ENCODE peak calls at places on chromosomes 1 and 21, in ten cellular contexts. O, P, V, H, M, Y, K, N, A and E are unnamed samples.

GRCh38 chr21:46173573-46173972 is 10.7 kb downstream of the SPATC1L start:
- DNase-seq in P (no peak), A (no peak), K (no peak), Y (no peak), H (no peak), N (no peak), O (no peak), M (peak; percentile 7), V (no peak), E (no peak)

GRCh38 chr1:224632381-224632871 is 16.3 kb downstream of the CNIH3 start:
- DNase-seq in V (peak; percentile 91), H (no peak), N (no peak), O (no peak), M (no peak), K (peak; percentile 67), A (no peak), P (no peak), Y (peak; percentile 89), E (no peak)

GRCh38 chr1:242017580-242018233 is 18.8 kb upstream of the MAP1LC3C start:
- DNase-seq in A (peak; percentile 67), N (peak; percentile 49), V (peak; percentile 21), P (peak; percentile 73), H (peak; percentile 54), K (no peak), Y (peak; percentile 32), M (peak; percentile 22), O (peak; percentile 65), E (peak; percentile 75)

GRCh38 chr1:164560504-164560903 is 1.5 kb downstream of the PBX1 start:
- DNase-seq in H (no peak), K (no peak), V (no peak), O (no peak), P (no peak), M (no peak), A (no peak), N (no peak), Y (peak; percentile 32), E (no peak)

GRCh38 chr1:234759888-234760287 is 149.9 kb upstream of the IRF2BP2 start:
- DNase-seq in V (no peak), K (no peak), Y (no peak), M (no peak), O (no peak), N (no peak), H (no peak), A (no peak), P (no peak), E (no peak)

GRCh38 chr1:162861101-162861500 is at the start of gene CCDC190:
- DNase-seq in M (peak; percentile 44), P (no peak), K (no peak), H (no peak), O (no peak), N (peak; percentile 31), A (peak; percentile 12), Y (peak; percentile 35), V (no peak), E (no peak)

GRCh38 chr1:116488052-116488451 is 82.8 kb downstream of the CD58 start:
- DNase-seq in Y (no peak), M (no peak), P (no peak), K (no peak), O (no peak), N (no peak), V (no peak), H (no peak), A (no peak), E (no peak)

GRCh38 chr21:45455321-45456013 is 50.5 kb downstream of the COL18A1 start:
- DNase-seq in Y (peak; percentile 52), V (no peak), M (no peak), P (no peak), H (no peak), A (no peak), K (no peak), N (no peak), O (no peak), E (no peak)

GRCh38 chr1:204828352-204828850 is 42.3 kb upstream of the NFASC start:
- DNase-seq in Y (no peak), A (peak; percentile 86), H (no peak), M (peak; percentile 78), K (peak; percentile 62), O (peak; percentile 75), N (peak; percentile 89), V (peak; percentile 2), P (peak; percentile 62), E (peak; percentile 46)

GRCh38 chr1:224256642-224257041 is 73.3 kb downstream of the NVL start:
- DNase-seq in O (no peak), V (no peak), K (no peak), P (no peak), M (no peak), H (no peak), A (no peak), N (peak; percentile 34), Y (no peak), E (no peak)

GRCh38 chr21:29403922-29404538 is 105.3 kb downstream of the BACH1 start:
- DNase-seq in V (no peak), N (no peak), M (no peak), K (no peak), H (peak; percentile 79), Y (no peak), O (no peak), P (no peak), A (no peak), E (no peak)

GRCh38 chr21:29441651-29442050 is 142.9 kb downstream of the BACH1 start:
- DNase-seq in A (no peak), Y (peak; percentile 13), N (no peak), K (no peak), H (no peak), O (no peak), P (no peak), M (no peak), V (no peak), E (no peak)

GRCh38 chr1:201226859-201227488 is 36.4 kb downstream of the IGFN1 start:
- DNase-seq in H (peak; percentile 25), V (no peak), K (no peak), Y (no peak), P (no peak), A (no peak), M (no peak), O (no peak), N (peak; percentile 27), E (peak; percentile 15)

GRCh38 chr1:169102567-169102966 is 3.9 kb upstream of the ATP1B1 start:
- DNase-seq in V (peak; percentile 75), Y (peak; percentile 88), N (no peak), K (peak; percentile 66), A (peak; percentile 77), O (peak; percentile 25), P (no peak), M (no peak), H (no peak), E (no peak)

GRCh38 chr1:45299981-45300668 is 26.6 kb upstream of the HPDL start:
- DNase-seq in A (peak; percentile 82), M (no peak), H (no peak), N (peak; percentile 58), K (peak; percentile 73), Y (peak; percentile 78), P (peak; percentile 72), O (peak; percentile 48), V (peak; percentile 71), E (peak; percentile 69)

GRCh38 chr1:200980452-200980772 is 43.1 kb downstream of the KIF21B start:
- DNase-seq in N (no peak), M (no peak), A (no peak), O (no peak), K (no peak), P (no peak), H (no peak), Y (no peak), V (no peak), E (no peak)

GRCh38 chr1:114757455-114758250 is at the start of gene CSDE1:
- DNase-seq in H (peak; percentile 99), O (peak; percentile 99), V (peak; percentile 98), N (peak; percentile 98), M (peak; percentile 98), Y (peak; percentile 98), K (peak; percentile 97), A (peak; percentile 99), P (peak; percentile 85), E (peak; percentile 91)
- TF ChIP-seq CTCF in H (no peak), O (no peak), V (peak; percentile 71), N (peak; percentile 67), M (peak; percentile 55), Y (peak; percentile 51), K (no peak), A (peak; percentile 56), P (peak; percentile 41), E (peak; percentile 14)

GRCh38 chr1:19327301-19327700 is 15.2 kb downstream of the SLC66A1 start:
- DNase-seq in A (no peak), V (no peak), N (peak; percentile 19), Y (no peak), M (no peak), K (no peak), P (no peak), O (no peak), H (no peak), E (no peak)
- TF ChIP-seq CTCF in A (no peak), V (no peak), N (no peak), Y (no peak), M (no peak), K (no peak), P (no peak), O (no peak), H (no peak), E (no peak)

DNA sequence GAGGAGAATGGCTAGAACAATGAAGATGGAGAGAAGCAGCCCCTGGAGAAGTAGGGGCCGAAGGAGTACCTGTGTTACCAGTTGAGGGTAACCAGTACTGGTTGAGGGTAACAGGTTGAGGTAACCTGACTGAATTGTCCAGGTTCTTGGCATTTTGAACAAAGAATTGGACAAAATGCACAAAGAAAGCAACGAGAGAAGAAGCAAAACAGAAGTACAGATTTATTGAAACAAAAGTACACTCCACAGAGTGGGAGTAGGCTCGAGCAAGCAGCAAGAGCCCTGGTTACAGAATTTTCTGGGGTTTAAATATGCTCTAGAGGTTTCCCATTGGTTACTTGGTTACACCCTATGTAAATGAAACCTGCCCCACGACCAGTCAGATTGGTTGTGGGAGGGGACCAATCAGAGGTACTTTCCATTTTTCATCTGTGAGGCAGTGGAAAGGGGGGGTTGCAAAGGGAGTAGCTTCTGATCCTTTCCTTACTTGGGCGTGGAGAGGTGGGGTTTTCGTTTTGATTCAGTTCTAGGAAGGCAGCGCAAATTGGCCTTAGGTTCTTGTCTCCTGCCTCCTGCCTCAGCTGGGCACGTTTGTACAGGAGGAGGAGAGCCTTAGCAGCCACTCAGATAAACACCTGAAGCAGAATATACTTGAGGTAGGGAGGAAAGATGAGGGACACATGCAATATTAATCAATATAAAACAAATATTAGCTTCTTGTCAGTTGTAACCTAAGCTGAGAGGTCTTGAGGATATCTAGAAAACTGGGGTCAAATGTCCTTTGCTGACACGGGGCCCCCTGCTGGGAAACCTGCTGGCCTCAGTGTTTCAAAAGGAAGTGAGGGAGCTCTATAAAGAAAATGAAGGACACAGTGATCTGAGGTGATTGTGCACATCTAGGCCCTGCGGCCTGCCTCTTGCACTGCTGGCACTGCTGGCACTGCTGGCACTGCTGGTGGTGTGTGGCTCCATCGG is 14.3 kb upstream of the LSM10 start:
- DNase-seq in N (peak; percentile 52), V (peak; percentile 42), P (no peak), Y (peak; percentile 17), A (no peak), H (no peak), O (no peak), K (no peak), M (no peak), E (no peak)
- TF ChIP-seq CTCF in N (no peak), V (no peak), P (peak; percentile 2), Y (no peak), A (no peak), H (no peak), O (no peak), K (no peak), M (no peak), E (no peak)

DNA sequence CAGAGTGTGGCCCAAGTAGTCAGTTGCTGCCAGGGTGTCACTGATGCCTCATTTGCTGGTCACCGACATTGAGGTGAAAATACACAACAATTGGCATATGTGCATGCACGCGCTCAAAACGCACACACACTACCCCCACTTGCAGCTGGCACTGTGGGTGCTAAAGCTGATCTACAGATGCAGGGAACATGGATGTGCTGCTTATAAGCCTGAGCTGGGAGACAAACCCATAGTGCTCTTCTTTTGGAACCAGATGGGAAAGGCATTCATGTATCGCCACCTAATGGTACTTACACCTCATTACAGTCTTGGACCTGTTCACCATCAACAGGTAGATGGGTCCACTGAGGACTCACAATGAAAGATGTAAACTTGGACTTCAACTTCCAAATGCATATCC is 70.3 kb upstream of the CAMK1G start:
- DNase-seq in A (peak; percentile 46), H (no peak), M (no peak), O (peak; percentile 6), Y (peak; percentile 26), P (peak; percentile 23), V (peak; percentile 36), K (peak; percentile 12), N (peak; percentile 55), E (peak; percentile 24)
- TF ChIP-seq CTCF in A (peak; percentile 48), H (peak; percentile 67), M (no peak), O (no peak), Y (peak; percentile 67), P (peak; percentile 58), V (peak; percentile 75), K (peak; percentile 61), N (peak; percentile 86), E (peak; percentile 14)